ENCODE peak calls at places on chromosome X, in ten cellular contexts. D is hippocampal formation; R is bronchial epithelial cell; W is foreskin keratinocyte; Q is dorsolateral prefrontal cortex; U is HT-29; G is stimulated activated CD4-positive, alpha-beta T cell treated with anti-CD3 and anti-CD28 coated beads, Interleukin-2, amount 100 ng/mL, for 48 hours; P is CD4-positive, CD25-positive, alpha-beta regulatory T cell; Y is lung; N is activated CD4-positive, alpha-beta T cell treated with anti-CD3 and anti-CD28 coated beads for 4 hours. J is an unnamed sample.
A peak's percentile ranks its signal among the peaks of the same experiment; 100 is the strongest.

GRCh38 chrX:39953027-39953426 is 144.7 kb downstream of the BCOR start:
- DNase-seq in D (no peak), R (no peak), W (no peak), Q (no peak), U (no peak), G (no peak), P (no peak), Y (no peak), N (no peak), J (no peak)

GRCh38 chrX:42602566-42602965 is 175.4 kb downstream of the PPP1R2C start:
- DNase-seq in D (no peak), R (no peak), W (no peak), Q (no peak), U (no peak), G (no peak), P (no peak), Y (no peak), N (no peak), J (no peak)

GRCh38 chrX:153336128-153336894 is 2.4 kb downstream of the ZNF275 start:
- DNase-seq in D (peak; percentile 5), R (peak; percentile 31), W (no peak), Q (no peak), U (no peak), G (no peak), P (no peak), Y (no peak), N (peak; percentile 9), J (no peak)

GRCh38 chrX:115494133-115494532 is 66.8 kb upstream of the PLS3 start:
- DNase-seq in D (peak; percentile 75), R (no peak), W (no peak), Q (no peak), U (no peak), G (no peak), P (no peak), Y (no peak), N (no peak), J (no peak)

GRCh38 chrX:10415704-10416001 is 204.7 kb downstream of the MID1 start:
- DNase-seq in D (no peak), R (no peak), W (peak; percentile 6), Q (no peak), U (no peak), G (no peak), P (no peak), Y (no peak), N (no peak), J (no peak)

GRCh38 chrX:72296991-72297390 is 8.7 kb downstream of the CITED1 start:
- DNase-seq in D (no peak), R (no peak), W (no peak), Q (no peak), U (no peak), G (no peak), P (no peak), Y (no peak), N (no peak), J (no peak)

GRCh38 chrX:104098151-104098808 is 14.0 kb upstream of the ZCCHC18 start:
- DNase-seq in D (peak; percentile 69), R (peak; percentile 72), W (peak; percentile 31), Q (no peak), U (peak; percentile 79), G (peak; percentile 37), P (peak; percentile 49), Y (no peak), N (peak; percentile 38), J (peak; percentile 3)

GRCh38 chrX:103464071-103464773 is 55.1 kb downstream of the RAB40A start:
- DNase-seq in D (peak; percentile 16), R (peak; percentile 43), W (no peak), Q (no peak), U (peak; percentile 27), G (peak; percentile 6), P (peak; percentile 19), Y (no peak), N (peak; percentile 11), J (peak; percentile 14)

GRCh38 chrX:35680940-35681346 is 117.2 kb upstream of the MAGEB16 start:
- DNase-seq in D (no peak), R (no peak), W (no peak), Q (no peak), U (no peak), G (no peak), P (no peak), Y (no peak), N (no peak), J (no peak)

GRCh38 chrX:38806054-38806389 is 4.8 kb downstream of the MID1IP1 start:
- DNase-seq in D (no peak), R (no peak), W (no peak), Q (no peak), U (no peak), G (no peak), P (no peak), Y (no peak), N (peak; percentile 57), J (no peak)

J was measured in T47D.